ENCODE peak calls at places on chromosomes 11 and 22, in nine cellular contexts. One of them, this sample, is unnamed.

GRCh38 chr11:120500414-120500936 is 11.1 kb upstream of the GRIK4 start:
- DNase-seq in HFFc6: no peak
- DNase-seq in heart left ventricle: peak
- DNase-seq in left lung: no peak
- DNase-seq in choroid plexus epithelial cell: no peak
- DNase-seq in brain microvascular endothelial cell: no peak
- DNase-seq in mesothelial cell of epicardium: no peak
- DNase-seq in uterus: no peak
- DNase-seq in lower leg skin: no peak
- DNase-seq in this sample: no peak

GRCh38 chr11:69285091-69285490 is 8.9 kb upstream of the MYEOV start:
- DNase-seq in HFFc6: no peak
- DNase-seq in heart left ventricle: no peak
- DNase-seq in left lung: peak
- DNase-seq in choroid plexus epithelial cell: no peak
- DNase-seq in brain microvascular endothelial cell: no peak
- DNase-seq in mesothelial cell of epicardium: no peak
- DNase-seq in uterus: no peak
- DNase-seq in lower leg skin: no peak
- DNase-seq in this sample: no peak

GRCh38 chr11:6489338-6489737 is 7.7 kb upstream of the DNHD1 start:
- DNase-seq in HFFc6: no peak
- DNase-seq in heart left ventricle: no peak
- DNase-seq in left lung: no peak
- DNase-seq in choroid plexus epithelial cell: no peak
- DNase-seq in brain microvascular endothelial cell: no peak
- DNase-seq in mesothelial cell of epicardium: no peak
- DNase-seq in uterus: no peak
- DNase-seq in lower leg skin: no peak
- DNase-seq in this sample: no peak

GRCh38 chr11:34345012-34345804 is 12.6 kb downstream of the ABTB2 start:
- DNase-seq in HFFc6: peak
- DNase-seq in heart left ventricle: peak
- DNase-seq in left lung: no peak
- DNase-seq in choroid plexus epithelial cell: peak
- DNase-seq in brain microvascular endothelial cell: peak
- DNase-seq in mesothelial cell of epicardium: no peak
- DNase-seq in uterus: peak
- DNase-seq in lower leg skin: no peak
- DNase-seq in this sample: no peak

GRCh38 chr11:77147668-77148321 is 19.7 kb downstream of the MYO7A start:
- DNase-seq in HFFc6: no peak
- DNase-seq in heart left ventricle: no peak
- DNase-seq in left lung: no peak
- DNase-seq in choroid plexus epithelial cell: peak
- DNase-seq in brain microvascular endothelial cell: no peak
- DNase-seq in mesothelial cell of epicardium: no peak
- DNase-seq in uterus: no peak
- DNase-seq in lower leg skin: no peak
- DNase-seq in this sample: peak

GRCh38 chr11:2462986-2463765 is 18.4 kb downstream of the KCNQ1 start:
- DNase-seq in HFFc6: no peak
- DNase-seq in heart left ventricle: peak
- DNase-seq in left lung: peak
- DNase-seq in choroid plexus epithelial cell: no peak
- DNase-seq in brain microvascular endothelial cell: no peak
- DNase-seq in mesothelial cell of epicardium: no peak
- DNase-seq in uterus: no peak
- DNase-seq in lower leg skin: no peak
- DNase-seq in this sample: no peak

GRCh38 chr11:86681039-86681745 is 8.8 kb upstream of the ME3 start:
- DNase-seq in HFFc6: no peak
- DNase-seq in heart left ventricle: no peak
- DNase-seq in left lung: no peak
- DNase-seq in choroid plexus epithelial cell: no peak
- DNase-seq in brain microvascular endothelial cell: no peak
- DNase-seq in mesothelial cell of epicardium: no peak
- DNase-seq in uterus: no peak
- DNase-seq in lower leg skin: no peak
- DNase-seq in this sample: no peak

GRCh38 chr11:80462211-80462610 is 1021.4 kb upstream of the TENM4 start:
- DNase-seq in HFFc6: no peak
- DNase-seq in heart left ventricle: no peak
- DNase-seq in left lung: no peak
- DNase-seq in choroid plexus epithelial cell: peak
- DNase-seq in brain microvascular endothelial cell: peak
- DNase-seq in mesothelial cell of epicardium: no peak
- DNase-seq in uterus: no peak
- DNase-seq in lower leg skin: no peak
- DNase-seq in this sample: no peak

GRCh38 chr11:46506486-46506808 is 87.4 kb downstream of the AMBRA1 start:
- DNase-seq in HFFc6: no peak
- DNase-seq in heart left ventricle: no peak
- DNase-seq in left lung: no peak
- DNase-seq in choroid plexus epithelial cell: no peak
- DNase-seq in brain microvascular endothelial cell: no peak
- DNase-seq in mesothelial cell of epicardium: no peak
- DNase-seq in uterus: no peak
- DNase-seq in lower leg skin: no peak
- DNase-seq in this sample: no peak

GRCh38 chr11:82047200-82047599 is 686.5 kb downstream of the FAM181B start:
- DNase-seq in HFFc6: no peak
- DNase-seq in heart left ventricle: no peak
- DNase-seq in left lung: no peak
- DNase-seq in choroid plexus epithelial cell: no peak
- DNase-seq in brain microvascular endothelial cell: no peak
- DNase-seq in mesothelial cell of epicardium: no peak
- DNase-seq in uterus: no peak
- DNase-seq in lower leg skin: no peak
- DNase-seq in this sample: no peak

GRCh38 chr11:26150046-26150445 is 181.9 kb upstream of the ANO3 start:
- DNase-seq in HFFc6: no peak
- DNase-seq in heart left ventricle: no peak
- DNase-seq in left lung: no peak
- DNase-seq in choroid plexus epithelial cell: no peak
- DNase-seq in brain microvascular endothelial cell: no peak
- DNase-seq in mesothelial cell of epicardium: no peak
- DNase-seq in uterus: no peak
- DNase-seq in lower leg skin: no peak
- DNase-seq in this sample: no peak

GRCh38 chr22:27937453-27937852 is 18.4 kb upstream of the PITPNB start:
- DNase-seq in HFFc6: peak
- DNase-seq in heart left ventricle: no peak
- DNase-seq in left lung: no peak
- DNase-seq in choroid plexus epithelial cell: peak
- DNase-seq in brain microvascular endothelial cell: no peak
- DNase-seq in mesothelial cell of epicardium: no peak
- DNase-seq in uterus: no peak
- DNase-seq in lower leg skin: no peak
- DNase-seq in this sample: no peak

GRCh38 chr11:78465169-78465942 is 47.7 kb upstream of the GAB2 start:
- DNase-seq in HFFc6: no peak
- DNase-seq in heart left ventricle: no peak
- DNase-seq in left lung: no peak
- DNase-seq in choroid plexus epithelial cell: no peak
- DNase-seq in brain microvascular endothelial cell: no peak
- DNase-seq in mesothelial cell of epicardium: no peak
- DNase-seq in uterus: no peak
- DNase-seq in lower leg skin: no peak
- DNase-seq in this sample: peak

DNA sequence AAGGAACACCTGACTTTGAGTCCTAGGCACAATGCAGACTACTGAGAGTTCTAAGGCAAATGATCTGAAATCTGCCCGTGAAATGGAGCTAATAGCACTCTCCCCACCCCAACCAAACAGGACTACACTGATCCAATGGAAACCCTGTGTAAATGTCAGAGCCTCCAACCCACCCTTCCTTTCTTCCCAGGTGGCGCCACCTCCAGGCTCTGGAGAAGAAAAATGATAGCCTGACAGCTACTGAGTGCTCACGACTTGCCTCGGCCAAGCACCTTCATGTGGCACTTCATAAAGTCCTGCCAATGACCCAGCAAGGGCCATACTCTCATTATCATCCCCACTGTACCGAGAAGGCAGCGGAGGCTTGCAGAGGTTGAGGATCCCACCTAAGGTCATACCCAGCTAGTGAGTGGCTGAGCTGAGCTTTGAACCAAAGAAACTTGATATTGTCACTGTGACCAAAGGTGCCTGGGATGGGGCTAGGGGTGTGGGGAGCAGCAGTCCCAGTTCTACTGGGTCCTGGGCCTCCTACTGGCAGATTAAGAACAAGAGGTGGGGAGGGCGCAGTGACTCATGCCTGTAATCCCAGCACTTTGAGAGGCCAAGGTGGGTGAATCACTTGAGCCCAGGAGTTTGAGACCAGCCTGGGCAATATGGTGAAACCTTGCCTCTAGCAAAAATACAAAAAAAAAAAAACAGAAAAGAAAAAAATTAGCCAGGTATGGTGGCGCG is 20.5 kb downstream of the TST start:
- DNase-seq in HFFc6: peak
- DNase-seq in heart left ventricle: no peak
- DNase-seq in left lung: no peak
- DNase-seq in choroid plexus epithelial cell: peak
- DNase-seq in brain microvascular endothelial cell: no peak
- DNase-seq in mesothelial cell of epicardium: no peak
- DNase-seq in uterus: no peak
- DNase-seq in lower leg skin: no peak
- DNase-seq in this sample: no peak
- TF ChIP-seq CTCF in HFFc6: peak
- TF ChIP-seq CTCF in heart left ventricle: no peak
- TF ChIP-seq CTCF in left lung: no peak
- TF ChIP-seq CTCF in choroid plexus epithelial cell: peak
- TF ChIP-seq CTCF in brain microvascular endothelial cell: peak
- TF ChIP-seq CTCF in mesothelial cell of epicardium: no peak
- TF ChIP-seq CTCF in uterus: no peak
- TF ChIP-seq CTCF in lower leg skin: no peak
- TF ChIP-seq CTCF in this sample: no peak

GRCh38 chr11:9886595-9886994 is 222.7 kb downstream of the SWAP70 start:
- DNase-seq in HFFc6: no peak
- DNase-seq in heart left ventricle: no peak
- DNase-seq in left lung: no peak
- DNase-seq in choroid plexus epithelial cell: no peak
- DNase-seq in brain microvascular endothelial cell: no peak
- DNase-seq in mesothelial cell of epicardium: no peak
- DNase-seq in uterus: no peak
- DNase-seq in lower leg skin: no peak
- DNase-seq in this sample: no peak

GRCh38 chr11:9884601-9885000 is 220.7 kb downstream of the SWAP70 start:
- DNase-seq in HFFc6: no peak
- DNase-seq in heart left ventricle: no peak
- DNase-seq in left lung: no peak
- DNase-seq in choroid plexus epithelial cell: no peak
- DNase-seq in brain microvascular endothelial cell: no peak
- DNase-seq in mesothelial cell of epicardium: no peak
- DNase-seq in uterus: no peak
- DNase-seq in lower leg skin: no peak
- DNase-seq in this sample: no peak

GRCh38 chr11:9887492-9887891 is 223.6 kb downstream of the SWAP70 start:
- DNase-seq in HFFc6: no peak
- DNase-seq in heart left ventricle: no peak
- DNase-seq in left lung: no peak
- DNase-seq in choroid plexus epithelial cell: no peak
- DNase-seq in brain microvascular endothelial cell: no peak
- DNase-seq in mesothelial cell of epicardium: no peak
- DNase-seq in uterus: no peak
- DNase-seq in lower leg skin: no peak
- DNase-seq in this sample: no peak

GRCh38 chr11:9893474-9893873 is 229.6 kb downstream of the SWAP70 start:
- DNase-seq in HFFc6: no peak
- DNase-seq in heart left ventricle: no peak
- DNase-seq in left lung: no peak
- DNase-seq in choroid plexus epithelial cell: peak
- DNase-seq in brain microvascular endothelial cell: no peak
- DNase-seq in mesothelial cell of epicardium: no peak
- DNase-seq in uterus: no peak
- DNase-seq in lower leg skin: no peak
- DNase-seq in this sample: no peak

GRCh38 chr11:9888938-9889337 is 225.1 kb downstream of the SWAP70 start:
- DNase-seq in HFFc6: no peak
- DNase-seq in heart left ventricle: no peak
- DNase-seq in left lung: no peak
- DNase-seq in choroid plexus epithelial cell: no peak
- DNase-seq in brain microvascular endothelial cell: no peak
- DNase-seq in mesothelial cell of epicardium: no peak
- DNase-seq in uterus: no peak
- DNase-seq in lower leg skin: no peak
- DNase-seq in this sample: no peak
- TF ChIP-seq CTCF in HFFc6: no peak
- TF ChIP-seq CTCF in heart left ventricle: no peak
- TF ChIP-seq CTCF in left lung: no peak
- TF ChIP-seq CTCF in choroid plexus epithelial cell: no peak
- TF ChIP-seq CTCF in brain microvascular endothelial cell: no peak
- TF ChIP-seq CTCF in mesothelial cell of epicardium: no peak
- TF ChIP-seq CTCF in uterus: no peak
- TF ChIP-seq CTCF in lower leg skin: no peak
- TF ChIP-seq CTCF in this sample: no peak

GRCh38 chr11:116071241-116071640 is 567.0 kb upstream of the CADM1 start:
- DNase-seq in HFFc6: no peak
- DNase-seq in heart left ventricle: no peak
- DNase-seq in left lung: no peak
- DNase-seq in choroid plexus epithelial cell: no peak
- DNase-seq in brain microvascular endothelial cell: no peak
- DNase-seq in mesothelial cell of epicardium: no peak
- DNase-seq in uterus: no peak
- DNase-seq in lower leg skin: no peak
- DNase-seq in this sample: no peak
- TF ChIP-seq CTCF in HFFc6: no peak
- TF ChIP-seq CTCF in heart left ventricle: no peak
- TF ChIP-seq CTCF in left lung: no peak
- TF ChIP-seq CTCF in choroid plexus epithelial cell: no peak
- TF ChIP-seq CTCF in brain microvascular endothelial cell: no peak
- TF ChIP-seq CTCF in mesothelial cell of epicardium: no peak
- TF ChIP-seq CTCF in uterus: no peak
- TF ChIP-seq CTCF in lower leg skin: no peak
- TF ChIP-seq CTCF in this sample: no peak

DNA sequence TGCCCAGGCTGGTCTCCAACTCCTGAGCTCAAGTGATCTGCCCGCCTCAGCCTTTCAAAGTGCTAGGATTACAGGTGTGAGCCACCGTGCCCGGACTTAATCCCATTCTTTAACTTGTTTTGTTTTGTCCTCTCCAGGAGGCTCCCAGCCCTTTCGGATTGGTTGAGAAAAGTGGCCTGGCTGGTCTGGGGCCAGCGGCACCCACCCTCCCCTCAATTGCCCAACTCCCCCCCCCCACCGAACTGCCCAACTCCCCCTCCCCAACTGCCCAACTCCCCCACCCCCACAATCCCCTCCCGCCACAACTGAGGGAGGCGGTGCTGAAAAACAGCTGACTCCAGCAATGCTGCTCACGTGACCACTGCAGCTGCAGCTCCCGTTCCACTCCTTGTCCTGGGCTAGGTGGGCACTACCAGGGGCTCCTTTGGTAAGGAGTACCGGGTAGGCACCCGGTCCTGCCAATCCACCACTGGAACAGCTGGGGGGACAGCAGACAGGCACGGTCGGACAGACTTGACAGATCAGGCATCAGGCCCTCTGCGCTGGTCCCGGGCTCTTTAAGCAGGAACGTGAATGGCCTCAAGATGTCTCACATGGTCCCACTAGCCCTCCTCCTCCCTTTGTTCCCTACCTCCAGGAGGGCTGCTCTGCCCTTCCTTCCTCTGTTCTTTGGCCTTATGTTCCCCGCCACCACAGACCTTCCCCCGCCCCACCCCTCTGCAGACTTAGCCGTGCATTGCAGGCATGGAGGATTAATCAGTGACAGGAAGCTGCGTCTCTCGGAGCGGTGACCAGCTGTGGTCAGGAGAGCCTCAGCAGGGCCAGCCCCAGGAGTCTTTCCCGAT is at the start of gene TCN2:
- DNase-seq in HFFc6: peak
- DNase-seq in heart left ventricle: peak
- DNase-seq in left lung: peak
- DNase-seq in choroid plexus epithelial cell: peak
- DNase-seq in brain microvascular endothelial cell: peak
- DNase-seq in mesothelial cell of epicardium: peak
- DNase-seq in uterus: peak
- DNase-seq in lower leg skin: peak
- DNase-seq in this sample: no peak
- TF ChIP-seq CTCF in HFFc6: peak
- TF ChIP-seq CTCF in heart left ventricle: no peak
- TF ChIP-seq CTCF in left lung: peak
- TF ChIP-seq CTCF in choroid plexus epithelial cell: peak
- TF ChIP-seq CTCF in brain microvascular endothelial cell: no peak
- TF ChIP-seq CTCF in mesothelial cell of epicardium: no peak
- TF ChIP-seq CTCF in uterus: no peak
- TF ChIP-seq CTCF in lower leg skin: no peak
- TF ChIP-seq CTCF in this sample: no peak